ENCODE peak calls at places on chromosomes 12 and 14, in four cellular contexts. X is PC-9, R is PC-3, B is neuronal stem cell. Z is an unnamed sample.

GRCh38 chr12:124130717-124131670 is 158.0 kb downstream of the ZNF664 start:
- DNase-seq in B (no peak), X (no peak), R (no peak), Z (no peak)

GRCh38 chr14:51653855-51654548 is 2.3 kb downstream of the FRMD6 start:
- DNase-seq in B (no peak), R (no peak), X (no peak), Z (no peak)

GRCh38 chr12:104672501-104673265 is 215.9 kb downstream of the CHST11 start:
- DNase-seq in R (peak; percentile 59), X (peak; percentile 7), B (no peak), Z (no peak)

GRCh38 chr12:43969882-43970281 is 134.0 kb downstream of the TMEM117 start:
- DNase-seq in B (no peak), R (peak; percentile 75), X (no peak), Z (peak; percentile 52)

GRCh38 chr14:32047791-32048190 is 29.3 kb upstream of the ARHGAP5 start:
- DNase-seq in R (peak; percentile 40), X (no peak), B (no peak), Z (no peak)

GRCh38 chr12:132396657-132397056 is 67.3 kb upstream of the GALNT9 start:
- DNase-seq in X (no peak), B (no peak), R (no peak), Z (no peak)

GRCh38 chr12:6699989-6700645 is 498 bp downstream of the PIANP start:
- DNase-seq in X (no peak), R (no peak), B (peak; percentile 32), Z (no peak)

GRCh38 chr14:22383515-22384166 is 205.4 kb downstream of the DAD1 start:
- DNase-seq in R (no peak), B (no peak), X (no peak), Z (no peak)

GRCh38 chr12:117060927-117061300 is 38.3 kb downstream of the TESC start:
- DNase-seq in B (no peak), X (no peak), R (no peak), Z (no peak)

GRCh38 chr14:65225299-65226159 is 123.2 kb upstream of the MAX start:
- DNase-seq in R (no peak), B (no peak), X (no peak), Z (no peak)

GRCh38 chr14:65223636-65224035 is 121.3 kb upstream of the MAX start:
- DNase-seq in R (no peak), B (no peak), X (no peak), Z (no peak)

GRCh38 chr14:65224799-65225198 is 122.5 kb upstream of the MAX start:
- DNase-seq in R (peak; percentile 29), B (no peak), X (no peak), Z (no peak)

GRCh38 chr14:65219353-65219752 is 117.0 kb upstream of the MAX start:
- DNase-seq in X (no peak), R (no peak), B (no peak), Z (no peak)

GRCh38 chr14:65222434-65222833 is 120.1 kb upstream of the MAX start:
- DNase-seq in X (peak; percentile 40), B (no peak), R (peak; percentile 78), Z (no peak)
- H2AFZ ChIP-seq in X (no peak overlapping the region), B (no peak overlapping the region), R (peak overlapping the region; percentile 69), Z (no peak overlapping the region)

GRCh38 chr12:34349673-34349961 is 327.3 kb downstream of the ALG10 start:
- DNase-seq in R (no peak), X (no peak), B (no peak), Z (no peak)
- H2AFZ ChIP-seq in R (peak overlapping the region; percentile 82), X (no peak overlapping the region), B (no peak overlapping the region), Z (no peak overlapping the region)

DNA sequence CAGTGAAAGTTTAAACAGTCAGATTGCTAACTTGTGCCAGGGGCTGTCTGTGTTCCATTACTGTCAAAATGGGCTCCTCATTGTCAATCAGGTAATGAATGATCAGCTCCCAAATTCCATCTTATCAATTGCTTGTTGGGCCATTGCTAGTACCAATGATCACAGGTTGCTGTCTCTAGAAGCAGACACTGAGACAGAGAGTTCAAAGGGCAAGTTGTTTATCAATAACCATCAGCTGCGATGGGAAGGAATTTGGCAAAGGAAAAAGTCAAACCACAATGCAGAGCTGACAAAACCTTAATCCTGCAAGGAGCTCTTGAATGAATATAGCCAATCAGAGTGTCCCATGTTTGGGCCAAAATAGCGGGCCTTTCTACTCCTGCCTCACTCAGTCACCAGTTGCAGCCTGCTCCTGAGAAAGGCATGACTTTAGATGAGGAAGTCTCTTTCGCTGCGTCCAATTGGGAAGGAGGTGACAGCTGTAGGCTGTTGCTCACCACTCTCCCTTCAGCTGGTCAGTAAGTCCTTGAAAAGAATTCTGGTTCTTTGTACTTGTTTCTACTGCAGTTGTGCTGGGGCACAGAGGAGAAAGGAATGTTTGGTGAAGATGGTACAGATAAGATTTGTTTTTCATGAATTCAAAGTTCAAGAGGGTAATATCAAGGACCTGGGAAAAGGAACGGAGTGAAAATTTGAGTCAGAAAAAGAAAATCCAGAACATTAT is 179.2 kb upstream of the PDE3A start:
- DNase-seq in X (no peak), B (no peak), R (no peak), Z (no peak)
- H2AFZ ChIP-seq in X (no peak overlapping the region), B (peak overlapping the region; percentile 62), R (no peak overlapping the region), Z (no peak overlapping the region)

GRCh38 chr14:54556535-54556934 is 10.4 kb upstream of the SAMD4A start:
- DNase-seq in R (no peak), X (no peak), B (no peak), Z (no peak)
- H2AFZ ChIP-seq in R (no peak overlapping the region), X (no peak overlapping the region), B (no peak overlapping the region), Z (no peak overlapping the region)

GRCh38 chr12:106598003-106598402 is 15.2 kb downstream of the RFX4 start:
- DNase-seq in R (peak; percentile 67), B (no peak), X (no peak), Z (no peak)
- H2AFZ ChIP-seq in R (no peak overlapping the region), B (no peak overlapping the region), X (no peak overlapping the region), Z (no peak overlapping the region)